ENCODE peak calls at places on chromosome 18, in eight cellular contexts. One of them, this sample, is unnamed.
A peak's percentile ranks its signal among the peaks of the same experiment; 100 is the strongest.

GRCh38 chr18:35522130-35522959 is 24.6 kb upstream of the INO80C start:
- DNase-seq in CD4-positive, CD25-positive, alpha-beta regulatory T cell: no peak
- DNase-seq in A549: no peak
- DNase-seq in testis: no peak
- DNase-seq in left lung: no peak
- DNase-seq in astrocyte of the spinal cord: no peak
- DNase-seq in esophagus squamous epithelium: no peak
- DNase-seq in adrenal gland: no peak
- DNase-seq in this sample: no peak

GRCh38 chr18:48571619-48572384 is 33.0 kb downstream of the CTIF start:
- DNase-seq in esophagus squamous epithelium: no peak
- DNase-seq in left lung: no peak
- DNase-seq in adrenal gland: no peak
- DNase-seq in testis: no peak
- DNase-seq in astrocyte of the spinal cord: no peak
- DNase-seq in A549: no peak
- DNase-seq in CD4-positive, CD25-positive, alpha-beta regulatory T cell: no peak
- DNase-seq in this sample: no peak

GRCh38 chr18:31217455-31217854 is 54.8 kb upstream of the DSC1 start:
- DNase-seq in testis: no peak
- DNase-seq in esophagus squamous epithelium: no peak
- DNase-seq in adrenal gland: no peak
- DNase-seq in CD4-positive, CD25-positive, alpha-beta regulatory T cell: no peak
- DNase-seq in astrocyte of the spinal cord: no peak
- DNase-seq in A549: no peak
- DNase-seq in left lung: no peak
- DNase-seq in this sample: no peak

GRCh38 chr18:80191907-80192652 is 55.2 kb downstream of the PARD6G start:
- DNase-seq in left lung: no peak
- DNase-seq in esophagus squamous epithelium: no peak
- DNase-seq in adrenal gland: peak; percentile 10
- DNase-seq in CD4-positive, CD25-positive, alpha-beta regulatory T cell: no peak
- DNase-seq in testis: no peak
- DNase-seq in astrocyte of the spinal cord: no peak
- DNase-seq in A549: no peak
- DNase-seq in this sample: no peak

GRCh38 chr18:3758531-3758930 is 308.6 kb downstream of the TGIF1 start:
- DNase-seq in CD4-positive, CD25-positive, alpha-beta regulatory T cell: no peak
- DNase-seq in A549: no peak
- DNase-seq in esophagus squamous epithelium: no peak
- DNase-seq in astrocyte of the spinal cord: peak; percentile 65
- DNase-seq in testis: no peak
- DNase-seq in left lung: no peak
- DNase-seq in adrenal gland: no peak
- DNase-seq in this sample: no peak

GRCh38 chr18:30625961-30626360 is 416.6 kb downstream of the DSC3 start:
- DNase-seq in testis: no peak
- DNase-seq in esophagus squamous epithelium: no peak
- DNase-seq in astrocyte of the spinal cord: no peak
- DNase-seq in CD4-positive, CD25-positive, alpha-beta regulatory T cell: no peak
- DNase-seq in adrenal gland: no peak
- DNase-seq in left lung: no peak
- DNase-seq in A549: no peak
- DNase-seq in this sample: no peak

GRCh38 chr18:13361422-13361821 is 142.9 kb downstream of the LDLRAD4 start:
- DNase-seq in left lung: no peak
- DNase-seq in esophagus squamous epithelium: no peak
- DNase-seq in adrenal gland: no peak
- DNase-seq in astrocyte of the spinal cord: no peak
- DNase-seq in CD4-positive, CD25-positive, alpha-beta regulatory T cell: no peak
- DNase-seq in A549: no peak
- DNase-seq in testis: no peak
- DNase-seq in this sample: no peak

GRCh38 chr18:50277935-50278334 is 3.4 kb downstream of the MBD1 start:
- DNase-seq in adrenal gland: no peak
- DNase-seq in CD4-positive, CD25-positive, alpha-beta regulatory T cell: no peak
- DNase-seq in testis: no peak
- DNase-seq in A549: no peak
- DNase-seq in left lung: no peak
- DNase-seq in astrocyte of the spinal cord: peak; percentile 67
- DNase-seq in esophagus squamous epithelium: no peak
- DNase-seq in this sample: no peak

GRCh38 chr18:36809590-36810381 is 19.0 kb downstream of the TPGS2 start:
- DNase-seq in left lung: no peak
- DNase-seq in testis: peak; percentile 51
- DNase-seq in adrenal gland: peak; percentile 77
- DNase-seq in A549: peak; percentile 61
- DNase-seq in astrocyte of the spinal cord: peak; percentile 72
- DNase-seq in esophagus squamous epithelium: no peak
- DNase-seq in CD4-positive, CD25-positive, alpha-beta regulatory T cell: peak; percentile 66
- DNase-seq in this sample: peak; percentile 38

GRCh38 chr18:80171190-80171872 is 62.3 kb downstream of the ADNP2 start:
- DNase-seq in esophagus squamous epithelium: no peak
- DNase-seq in left lung: peak; percentile 87
- DNase-seq in testis: peak; percentile 83
- DNase-seq in CD4-positive, CD25-positive, alpha-beta regulatory T cell: no peak
- DNase-seq in astrocyte of the spinal cord: peak; percentile 46
- DNase-seq in adrenal gland: peak; percentile 68
- DNase-seq in A549: peak; percentile 42
- DNase-seq in this sample: no peak

GRCh38 chr18:9671214-9671613 is 36.9 kb upstream of the RAB31 start:
- DNase-seq in esophagus squamous epithelium: no peak
- DNase-seq in A549: no peak
- DNase-seq in CD4-positive, CD25-positive, alpha-beta regulatory T cell: no peak
- DNase-seq in adrenal gland: no peak
- DNase-seq in testis: no peak
- DNase-seq in left lung: no peak
- DNase-seq in astrocyte of the spinal cord: no peak
- DNase-seq in this sample: no peak

GRCh38 chr18:49234984-49235383 is 225.5 kb downstream of the DYM start:
- DNase-seq in CD4-positive, CD25-positive, alpha-beta regulatory T cell: no peak
- DNase-seq in adrenal gland: no peak
- DNase-seq in left lung: no peak
- DNase-seq in astrocyte of the spinal cord: no peak
- DNase-seq in testis: no peak
- DNase-seq in A549: no peak
- DNase-seq in esophagus squamous epithelium: no peak
- DNase-seq in this sample: no peak

GRCh38 chr18:22166070-22166972 is 3.1 kb upstream of the GATA6 start:
- DNase-seq in left lung: peak; percentile 83
- DNase-seq in astrocyte of the spinal cord: no peak
- DNase-seq in adrenal gland: peak; percentile 87
- DNase-seq in testis: peak; percentile 55
- DNase-seq in CD4-positive, CD25-positive, alpha-beta regulatory T cell: no peak
- DNase-seq in A549: peak; percentile 6
- DNase-seq in esophagus squamous epithelium: no peak
- DNase-seq in this sample: no peak

GRCh38 chr18:22168360-22168921 is 948 bp upstream of the GATA6 start:
- DNase-seq in left lung: no peak
- DNase-seq in CD4-positive, CD25-positive, alpha-beta regulatory T cell: no peak
- DNase-seq in esophagus squamous epithelium: no peak
- DNase-seq in astrocyte of the spinal cord: no peak
- DNase-seq in adrenal gland: peak; percentile 82
- DNase-seq in A549: peak; percentile 60
- DNase-seq in testis: peak; percentile 57
- DNase-seq in this sample: peak; percentile 14

GRCh38 chr18:22169011-22169888 is at the start of gene GATA6:
- DNase-seq in adrenal gland: peak; percentile 97
- DNase-seq in astrocyte of the spinal cord: peak; percentile 93
- DNase-seq in CD4-positive, CD25-positive, alpha-beta regulatory T cell: no peak
- DNase-seq in left lung: peak; percentile 90
- DNase-seq in testis: peak; percentile 92
- DNase-seq in A549: peak; percentile 75
- DNase-seq in esophagus squamous epithelium: no peak
- DNase-seq in this sample: peak; percentile 27

GRCh38 chr18:22167091-22167470 is 2.3 kb upstream of the GATA6 start:
- DNase-seq in CD4-positive, CD25-positive, alpha-beta regulatory T cell: no peak
- DNase-seq in A549: peak; percentile 5
- DNase-seq in astrocyte of the spinal cord: no peak
- DNase-seq in testis: no peak
- DNase-seq in left lung: no peak
- DNase-seq in esophagus squamous epithelium: no peak
- DNase-seq in adrenal gland: peak; percentile 69
- DNase-seq in this sample: no peak

GRCh38 chr18:22167471-22168151 is 1.8 kb upstream of the GATA6 start:
- DNase-seq in esophagus squamous epithelium: no peak
- DNase-seq in testis: peak; percentile 54
- DNase-seq in astrocyte of the spinal cord: peak; percentile 71
- DNase-seq in CD4-positive, CD25-positive, alpha-beta regulatory T cell: no peak
- DNase-seq in left lung: no peak
- DNase-seq in A549: peak; percentile 41
- DNase-seq in adrenal gland: peak; percentile 68
- DNase-seq in this sample: no peak
- H3K4me3 ChIP-seq in esophagus squamous epithelium: no peak overlapping the region
- H3K4me3 ChIP-seq in testis: no peak overlapping the region
- H3K4me3 ChIP-seq in astrocyte of the spinal cord: peak overlapping the region; percentile 2
- H3K4me3 ChIP-seq in CD4-positive, CD25-positive, alpha-beta regulatory T cell: no peak overlapping the region
- H3K4me3 ChIP-seq in left lung: peak overlapping the region; percentile 57
- H3K4me3 ChIP-seq in A549: peak overlapping the region; percentile 72
- H3K4me3 ChIP-seq in adrenal gland: peak overlapping the region; percentile 77
- H3K4me3 ChIP-seq in this sample: no peak overlapping the region

DNA sequence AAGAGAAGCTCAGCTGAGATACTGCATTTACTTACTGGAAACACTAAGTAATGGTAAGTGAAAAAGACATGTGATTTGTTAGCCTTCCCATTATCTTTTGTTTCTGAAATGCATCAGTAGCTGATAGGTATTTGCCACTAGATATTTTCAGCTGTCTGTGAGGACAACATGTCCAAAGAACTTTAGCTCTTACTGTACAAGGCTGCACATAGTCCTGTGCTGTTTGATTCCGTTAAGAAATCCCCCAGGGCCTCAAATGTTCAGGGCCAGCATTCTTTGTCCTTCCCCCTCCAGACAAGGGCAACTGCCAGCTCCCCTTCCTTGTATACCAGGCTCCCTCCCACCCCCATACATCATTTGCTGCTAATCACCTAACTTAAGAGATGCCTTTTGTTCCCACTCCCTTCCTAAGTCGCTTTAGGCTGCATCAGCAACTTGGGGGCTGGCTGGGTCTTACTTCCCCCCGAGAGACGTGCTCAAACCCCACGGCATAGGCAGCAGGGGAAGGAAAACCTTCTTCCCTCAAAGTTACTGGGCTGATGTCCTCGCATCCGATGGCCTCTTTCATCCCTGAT is 138.7 kb downstream of the CDH20 start:
- DNase-seq in A549: no peak
- DNase-seq in adrenal gland: no peak
- DNase-seq in esophagus squamous epithelium: no peak
- DNase-seq in astrocyte of the spinal cord: no peak
- DNase-seq in left lung: no peak
- DNase-seq in CD4-positive, CD25-positive, alpha-beta regulatory T cell: no peak
- DNase-seq in testis: no peak
- DNase-seq in this sample: no peak
- H3K4me3 ChIP-seq in A549: no peak overlapping the region
- H3K4me3 ChIP-seq in adrenal gland: no peak overlapping the region
- H3K4me3 ChIP-seq in esophagus squamous epithelium: no peak overlapping the region
- H3K4me3 ChIP-seq in astrocyte of the spinal cord: no peak overlapping the region
- H3K4me3 ChIP-seq in left lung: no peak overlapping the region
- H3K4me3 ChIP-seq in CD4-positive, CD25-positive, alpha-beta regulatory T cell: no peak overlapping the region
- H3K4me3 ChIP-seq in testis: no peak overlapping the region
- H3K4me3 ChIP-seq in this sample: no peak overlapping the region

GRCh38 chr18:34329840-34330239 is 105.1 kb upstream of the NOL4 start:
- DNase-seq in astrocyte of the spinal cord: no peak
- DNase-seq in left lung: no peak
- DNase-seq in esophagus squamous epithelium: no peak
- DNase-seq in CD4-positive, CD25-positive, alpha-beta regulatory T cell: no peak
- DNase-seq in adrenal gland: no peak
- DNase-seq in A549: no peak
- DNase-seq in testis: no peak
- DNase-seq in this sample: no peak
- H3K4me3 ChIP-seq in astrocyte of the spinal cord: no peak overlapping the region
- H3K4me3 ChIP-seq in left lung: no peak overlapping the region
- H3K4me3 ChIP-seq in esophagus squamous epithelium: no peak overlapping the region
- H3K4me3 ChIP-seq in CD4-positive, CD25-positive, alpha-beta regulatory T cell: no peak overlapping the region
- H3K4me3 ChIP-seq in adrenal gland: no peak overlapping the region
- H3K4me3 ChIP-seq in A549: no peak overlapping the region
- H3K4me3 ChIP-seq in testis: no peak overlapping the region
- H3K4me3 ChIP-seq in this sample: no peak overlapping the region

GRCh38 chr18:58669731-58670379 is 1.4 kb upstream of the MALT1 start:
- DNase-seq in A549: peak; percentile 54
- DNase-seq in adrenal gland: no peak
- DNase-seq in CD4-positive, CD25-positive, alpha-beta regulatory T cell: no peak
- DNase-seq in testis: no peak
- DNase-seq in astrocyte of the spinal cord: peak; percentile 82
- DNase-seq in left lung: no peak
- DNase-seq in esophagus squamous epithelium: no peak
- DNase-seq in this sample: no peak
- H3K4me3 ChIP-seq in A549: peak overlapping the region; percentile 90
- H3K4me3 ChIP-seq in adrenal gland: no peak overlapping the region
- H3K4me3 ChIP-seq in CD4-positive, CD25-positive, alpha-beta regulatory T cell: peak overlapping the region; percentile 78
- H3K4me3 ChIP-seq in testis: no peak overlapping the region
- H3K4me3 ChIP-seq in astrocyte of the spinal cord: peak overlapping the region; percentile 78
- H3K4me3 ChIP-seq in left lung: no peak overlapping the region
- H3K4me3 ChIP-seq in esophagus squamous epithelium: peak overlapping the region; percentile 70
- H3K4me3 ChIP-seq in this sample: no peak overlapping the region

GRCh38 chr18:12048827-12049175 is 44.8 kb upstream of the ANKRD62 start:
- DNase-seq in testis: no peak
- DNase-seq in esophagus squamous epithelium: no peak
- DNase-seq in astrocyte of the spinal cord: peak; percentile 72
- DNase-seq in left lung: no peak
- DNase-seq in A549: no peak
- DNase-seq in CD4-positive, CD25-positive, alpha-beta regulatory T cell: no peak
- DNase-seq in adrenal gland: no peak
- DNase-seq in this sample: no peak

GRCh38 chr18:12046046-12046750 is 47.4 kb upstream of the ANKRD62 start:
- DNase-seq in A549: no peak
- DNase-seq in adrenal gland: peak; percentile 30
- DNase-seq in testis: no peak
- DNase-seq in esophagus squamous epithelium: no peak
- DNase-seq in left lung: no peak
- DNase-seq in astrocyte of the spinal cord: no peak
- DNase-seq in CD4-positive, CD25-positive, alpha-beta regulatory T cell: no peak
- DNase-seq in this sample: no peak

GRCh38 chr18:12049983-12050811 is 43.4 kb upstream of the ANKRD62 start:
- DNase-seq in A549: no peak
- DNase-seq in astrocyte of the spinal cord: no peak
- DNase-seq in left lung: no peak
- DNase-seq in esophagus squamous epithelium: no peak
- DNase-seq in CD4-positive, CD25-positive, alpha-beta regulatory T cell: no peak
- DNase-seq in testis: no peak
- DNase-seq in adrenal gland: peak; percentile 43
- DNase-seq in this sample: no peak

GRCh38 chr18:12046751-12047335 is 46.8 kb upstream of the ANKRD62 start:
- DNase-seq in CD4-positive, CD25-positive, alpha-beta regulatory T cell: no peak
- DNase-seq in astrocyte of the spinal cord: no peak
- DNase-seq in testis: no peak
- DNase-seq in left lung: no peak
- DNase-seq in esophagus squamous epithelium: no peak
- DNase-seq in A549: no peak
- DNase-seq in adrenal gland: no peak
- DNase-seq in this sample: no peak

GRCh38 chr18:12048010-12048826 is 45.4 kb upstream of the ANKRD62 start:
- DNase-seq in CD4-positive, CD25-positive, alpha-beta regulatory T cell: no peak
- DNase-seq in astrocyte of the spinal cord: no peak
- DNase-seq in A549: no peak
- DNase-seq in testis: no peak
- DNase-seq in adrenal gland: no peak
- DNase-seq in left lung: no peak
- DNase-seq in esophagus squamous epithelium: no peak
- DNase-seq in this sample: no peak
- H3K4me3 ChIP-seq in CD4-positive, CD25-positive, alpha-beta regulatory T cell: no peak overlapping the region
- H3K4me3 ChIP-seq in astrocyte of the spinal cord: no peak overlapping the region
- H3K4me3 ChIP-seq in A549: no peak overlapping the region
- H3K4me3 ChIP-seq in testis: no peak overlapping the region
- H3K4me3 ChIP-seq in adrenal gland: no peak overlapping the region
- H3K4me3 ChIP-seq in left lung: no peak overlapping the region
- H3K4me3 ChIP-seq in esophagus squamous epithelium: no peak overlapping the region
- H3K4me3 ChIP-seq in this sample: no peak overlapping the region